ENCODE peak calls at places on chromosomes 6 and 20, in five cellular contexts. T is HFF-Myc, P is adrenal gland, N is pancreas, G is astrocyte of the spinal cord. D is an unnamed sample.

GRCh38 chr20:11454966-11455799 is 462.5 kb upstream of the BTBD3 start:
- DNase-seq in T (peak; percentile 72), P (no peak), N (no peak), G (peak; percentile 77), D (peak; percentile 52)

GRCh38 chr6:127342296-127342945 is 988 bp downstream of the ECHDC1 start:
- DNase-seq in T (no peak), P (no peak), N (peak; percentile 37), G (peak; percentile 64), D (peak; percentile 67)

GRCh38 chr6:6804843-6805680 is 216.5 kb downstream of the LY86 start:
- DNase-seq in T (no peak), P (no peak), N (no peak), G (no peak), D (no peak)

GRCh38 chr6:80789912-80790635 is 683.6 kb downstream of the BCKDHB start:
- DNase-seq in T (no peak), P (no peak), N (no peak), G (peak; percentile 30), D (no peak)

GRCh38 chr6:155264704-155265320 is 999 bp downstream of the CLDN20 start:
- DNase-seq in T (peak; percentile 53), P (no peak), N (no peak), G (no peak), D (no peak)

GRCh38 chr20:61566691-61567090 is 314.6 kb downstream of the CDH4 start:
- DNase-seq in T (no peak), P (no peak), N (no peak), G (no peak), D (no peak)

GRCh38 chr6:144349690-144350132 is 64.6 kb downstream of the UTRN start:
- DNase-seq in T (peak; percentile 31), P (peak; percentile 27), N (no peak), G (peak; percentile 84), D (no peak)

GRCh38 chr6:37160922-37161778 is 8.8 kb upstream of the PIM1 start:
- DNase-seq in T (no peak), P (no peak), N (no peak), G (peak; percentile 83), D (no peak)

GRCh38 chr6:43969158-43969981 is 157.9 kb downstream of the MRPL14 start:
- DNase-seq in T (no peak), P (no peak), N (no peak), G (no peak), D (no peak)

GRCh38 chr20:36173451-36173933 is 19.0 kb downstream of the EPB41L1 start:
- DNase-seq in T (no peak), P (peak; percentile 80), N (no peak), G (peak; percentile 6), D (no peak)

GRCh38 chr20:38286586-38287502 is 17.1 kb upstream of the BPI start:
- DNase-seq in T (no peak), P (no peak), N (no peak), G (peak; percentile 97), D (no peak)

GRCh38 chr6:150452642-150453243 is 83.9 kb downstream of the IYD start:
- DNase-seq in T (no peak), P (peak; percentile 51), N (no peak), G (no peak), D (no peak)

GRCh38 chr6:111782887-111783286 is 90.4 kb downstream of the FYN start:
- DNase-seq in T (no peak), P (no peak), N (no peak), G (no peak), D (no peak)

GRCh38 chr6:131524695-131525336 is 48.2 kb upstream of the ARG1 start:
- DNase-seq in T (no peak), P (no peak), N (no peak), G (no peak), D (no peak)

GRCh38 chr6:71403422-71404134 is 115.0 kb downstream of the OGFRL1 start:
- DNase-seq in T (no peak), P (no peak), N (no peak), G (peak; percentile 32), D (no peak)

GRCh38 chr6:52317841-52318581 is 33.5 kb upstream of the MCM3 start:
- DNase-seq in T (no peak), P (no peak), N (no peak), G (peak; percentile 44), D (no peak)

GRCh38 chr6:168837231-168837903 is 396.4 kb downstream of the SMOC2 start:
- DNase-seq in T (no peak), P (no peak), N (no peak), G (peak; percentile 8), D (no peak)

GRCh38 chr6:168838000-168838399 is 397.0 kb downstream of the SMOC2 start:
- DNase-seq in T (no peak), P (no peak), N (no peak), G (no peak), D (no peak)

DNA sequence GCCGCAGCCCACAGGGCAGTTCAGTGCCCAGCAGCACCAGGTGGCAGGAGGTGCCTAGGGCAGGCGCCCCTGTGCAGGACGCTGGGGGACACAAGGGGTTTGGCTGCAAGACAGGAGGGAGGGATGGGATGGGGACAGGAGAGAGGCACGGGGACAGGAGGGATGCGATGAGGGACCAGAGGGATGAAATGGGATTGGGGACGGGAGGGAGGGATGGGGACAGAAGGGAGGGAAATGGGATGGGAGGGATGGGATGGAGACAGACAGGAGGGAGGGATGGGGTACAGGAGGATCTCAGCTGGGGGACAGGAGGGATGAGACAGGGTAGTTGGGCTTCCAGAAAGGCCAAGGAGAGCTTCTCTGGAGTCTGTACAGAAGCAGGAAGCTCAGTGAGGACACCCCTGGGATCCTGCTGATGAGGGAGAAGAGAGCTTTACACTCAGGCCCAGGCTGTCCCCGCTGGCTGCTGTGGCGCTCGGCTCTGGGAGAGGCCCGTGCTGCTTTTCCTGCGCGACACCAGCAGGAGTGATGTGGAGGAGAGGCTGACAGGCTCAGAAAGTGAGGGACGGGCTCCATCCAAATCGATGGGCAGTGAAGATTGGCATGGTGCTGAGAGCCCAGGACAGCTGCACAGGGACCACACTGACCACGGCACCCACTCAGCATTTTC is 400.8 kb downstream of the SMOC2 start:
- DNase-seq in T (no peak), P (no peak), N (no peak), G (no peak), D (no peak)
- TF ChIP-seq CTCF in T (no peak), P (no peak), N (no peak), G (no peak), D (no peak)

GRCh38 chr20:31785089-31785488 is 34.1 kb upstream of the MYLK2 start:
- DNase-seq in T (no peak), P (no peak), N (no peak), G (no peak), D (no peak)

GRCh38 chr20:31790401-31790800 is 28.8 kb upstream of the MYLK2 start:
- DNase-seq in T (no peak), P (no peak), N (no peak), G (no peak), D (no peak)

DNA sequence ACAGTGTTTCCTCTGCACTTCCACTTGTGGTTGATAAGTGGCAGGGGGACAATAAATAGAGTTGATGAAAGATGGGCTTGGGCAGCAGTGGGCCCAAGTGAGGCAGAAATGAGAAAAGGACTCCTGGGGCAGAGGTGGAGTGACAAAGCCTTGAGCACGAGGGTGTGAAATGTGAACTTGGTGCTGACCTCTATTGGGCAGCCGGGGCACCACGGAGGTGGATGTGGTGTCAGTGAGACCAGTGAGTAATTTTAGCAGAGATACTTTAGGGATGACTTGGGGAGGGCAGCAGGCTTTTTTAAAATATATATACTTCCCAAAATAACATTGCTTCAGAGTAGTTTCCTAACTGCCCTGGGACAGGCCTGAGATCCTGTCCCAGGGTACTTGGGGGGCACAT is 30.6 kb upstream of the MYLK2 start:
- DNase-seq in T (no peak), P (no peak), N (no peak), G (no peak), D (no peak)
- TF ChIP-seq CTCF in T (no peak), P (no peak), N (no peak), G (no peak), D (no peak)

DNA sequence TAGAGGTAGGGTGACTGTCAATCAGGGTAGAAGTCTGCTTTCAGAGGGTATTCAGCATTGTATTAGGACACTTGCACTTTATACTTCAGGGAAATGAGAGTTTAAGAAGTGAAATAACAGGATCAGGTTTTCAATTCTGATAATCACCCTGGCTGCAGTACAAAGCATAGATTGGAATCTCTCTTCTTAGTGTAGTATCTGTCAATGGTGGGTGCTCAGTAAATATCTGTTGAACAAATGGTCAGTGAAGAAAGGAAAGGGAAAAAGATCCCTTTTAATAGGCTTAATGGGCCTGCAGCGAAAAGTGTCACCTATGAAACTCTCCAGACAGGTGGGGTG is 18.7 kb downstream of the TUBB2B start:
- DNase-seq in T (no peak), P (no peak), N (no peak), G (no peak), D (no peak)
- TF ChIP-seq CTCF in T (no peak), P (no peak), N (no peak), G (no peak), D (no peak)

DNA sequence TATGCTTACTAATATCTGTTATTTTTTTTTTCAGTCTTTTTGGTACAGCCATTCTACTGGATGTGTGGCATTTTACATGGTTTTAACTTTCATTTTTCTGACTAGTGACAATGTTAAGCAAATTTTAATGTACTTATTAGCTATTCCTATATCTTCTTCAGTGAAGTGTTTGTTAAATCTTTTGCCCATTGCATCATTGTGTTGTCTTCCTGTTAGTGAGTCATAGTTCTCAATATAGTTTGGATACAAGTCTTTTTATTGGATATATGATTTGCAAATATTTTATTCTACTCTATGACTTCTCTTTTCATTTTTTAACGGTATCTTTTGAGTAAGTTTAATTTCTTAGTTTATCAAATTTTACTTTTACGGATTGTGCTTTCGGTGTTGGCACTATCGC is 519.4 kb downstream of the CDKAL1 start:
- DNase-seq in T (no peak), P (no peak), N (no peak), G (peak; percentile 12), D (no peak)
- TF ChIP-seq CTCF in T (no peak), P (no peak), N (no peak), G (no peak), D (no peak)

GRCh38 chr20:49115565-49115964 is 69.5 kb downstream of the CSE1L start:
- DNase-seq in T (no peak), P (no peak), N (no peak), G (peak; percentile 37), D (no peak)
- TF ChIP-seq CTCF in T (no peak), P (no peak), N (no peak), G (peak; percentile 24), D (no peak)

DNA sequence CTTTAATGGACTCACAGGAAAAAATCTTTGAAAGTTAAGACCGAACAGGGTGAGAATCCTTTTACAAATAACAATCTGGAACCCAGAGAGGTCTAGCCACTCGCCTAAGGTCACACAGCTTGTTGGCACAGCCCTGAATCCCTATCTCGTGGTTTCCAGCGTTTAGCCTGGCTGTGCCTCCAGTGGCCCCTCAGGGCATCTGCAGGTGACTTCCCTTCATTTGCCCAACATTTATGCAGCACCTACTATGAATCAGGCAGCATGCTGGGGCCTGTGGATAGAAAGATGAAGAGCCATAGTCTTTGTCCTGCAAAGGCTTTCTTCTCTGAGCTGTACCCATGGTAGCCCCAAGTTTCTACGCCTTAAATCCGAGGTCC is 2.6 kb upstream of the NR2E1 start:
- DNase-seq in T (no peak), P (no peak), N (no peak), G (no peak), D (no peak)
- TF ChIP-seq CTCF in T (no peak), P (no peak), N (no peak), G (peak; percentile 11), D (no peak)

GRCh38 chr6:303948-304558 is 11.8 kb downstream of the DUSP22 start:
- DNase-seq in T (no peak), P (no peak), N (no peak), G (no peak), D (no peak)
- TF ChIP-seq CTCF in T (no peak), P (no peak), N (no peak), G (peak; percentile 23), D (no peak)